ENCODE peak calls at places on chromosomes 4 and X, in four cellular contexts. S is HepG2, P is K562, D is GM12878. T is an unnamed sample.

GRCh38 chr4:107392951-107393350 is 327.1 kb downstream of the PAPSS1 start:
- DNase-seq in P (no peak), D (no peak), S (no peak), T (no peak)

GRCh38 chr4:161121451-161121850 is 1042.3 kb downstream of the FSTL5 start:
- DNase-seq in D (no peak), P (no peak), S (no peak), T (no peak)

GRCh38 chrX:79325263-79325958 is 41.7 kb downstream of the ITM2A start:
- DNase-seq in S (no peak), P (no peak), D (no peak), T (no peak)

GRCh38 chr4:71296945-71297344 is 41.9 kb upstream of the SLC4A4 start:
- DNase-seq in S (no peak), D (no peak), P (no peak), T (no peak)

GRCh38 chr4:154807042-154807630 is 26.1 kb downstream of the RBM46 start:
- DNase-seq in D (peak), S (peak), P (peak), T (no peak)

GRCh38 chr4:128386761-128387599 is 99.4 kb upstream of the PGRMC2 start:
- DNase-seq in S (no peak), P (peak), D (no peak), T (peak)

GRCh38 chrX:131821945-131822622 is 201.0 kb upstream of the STK26 start:
- DNase-seq in D (peak), S (no peak), P (no peak), T (peak)

GRCh38 chr4:81946996-81947395 is 426.8 kb downstream of the HNRNPD start:
- DNase-seq in D (no peak), S (no peak), P (no peak), T (no peak)

GRCh38 chr4:63505714-63506460 is 903.4 kb downstream of the TECRL start:
- DNase-seq in D (no peak), S (no peak), P (no peak), T (no peak)

GRCh38 chrX:86061407-86061806 is 14.0 kb upstream of the CHM start:
- DNase-seq in S (no peak), P (no peak), D (no peak), T (no peak)

GRCh38 chrX:10109695-10110094 is 47.1 kb upstream of the CLCN4 start:
- DNase-seq in S (no peak), D (no peak), P (no peak), T (no peak)

GRCh38 chrX:149830192-149830873 is 48.6 kb downstream of the MAGEA9 start:
- DNase-seq in D (peak), P (no peak), S (no peak), T (no peak)

GRCh38 chr4:67575232-67575888 is 16.8 kb downstream of the STAP1 start:
- DNase-seq in D (peak), P (peak), S (no peak), T (peak)

DNA sequence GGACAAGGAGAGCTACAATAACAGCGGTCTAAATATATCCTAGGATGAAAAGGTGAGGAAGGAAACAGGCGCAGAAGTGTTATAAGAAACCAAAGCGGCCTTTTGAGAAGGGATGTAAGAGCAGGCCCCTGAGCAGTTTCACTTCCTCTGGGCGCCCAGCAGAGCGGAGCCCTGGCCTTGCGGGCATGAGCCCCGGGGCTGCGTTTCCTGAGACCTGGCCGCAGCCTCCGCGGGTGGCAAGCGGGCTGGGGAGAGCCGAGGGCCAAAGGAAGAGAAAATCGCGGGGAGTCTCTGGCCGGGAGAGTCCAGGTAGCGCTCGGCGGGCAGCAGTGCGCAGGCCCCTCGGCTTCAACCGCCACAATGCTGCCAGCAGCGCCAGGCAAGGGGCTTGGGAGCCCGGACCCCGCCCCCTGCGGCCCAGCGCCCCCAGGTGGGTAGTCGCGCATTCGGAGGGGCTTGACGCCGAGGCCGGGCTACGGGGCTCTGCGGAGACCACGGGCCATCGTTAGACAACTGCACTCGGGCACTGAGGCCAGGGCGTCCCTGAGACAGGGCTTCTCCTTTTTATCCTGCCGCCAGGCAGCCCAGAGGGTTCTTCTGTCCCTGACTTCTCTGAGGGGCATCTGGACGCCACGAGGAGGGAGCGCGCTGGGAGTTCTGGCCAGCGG is at the start of gene BANK1:
- DNase-seq in S (peak), P (no peak), D (peak), T (no peak)
- TF ChIP-seq TARDBP in S (no peak), P (no peak), D (no peak), T (no peak)

GRCh38 chr4:165700855-165701254 is 172.2 kb upstream of the TLL1 start:
- DNase-seq in S (peak), P (no peak), D (no peak), T (peak)
- TF ChIP-seq TARDBP in S (no peak), P (no peak), D (no peak), T (no peak)

DNA sequence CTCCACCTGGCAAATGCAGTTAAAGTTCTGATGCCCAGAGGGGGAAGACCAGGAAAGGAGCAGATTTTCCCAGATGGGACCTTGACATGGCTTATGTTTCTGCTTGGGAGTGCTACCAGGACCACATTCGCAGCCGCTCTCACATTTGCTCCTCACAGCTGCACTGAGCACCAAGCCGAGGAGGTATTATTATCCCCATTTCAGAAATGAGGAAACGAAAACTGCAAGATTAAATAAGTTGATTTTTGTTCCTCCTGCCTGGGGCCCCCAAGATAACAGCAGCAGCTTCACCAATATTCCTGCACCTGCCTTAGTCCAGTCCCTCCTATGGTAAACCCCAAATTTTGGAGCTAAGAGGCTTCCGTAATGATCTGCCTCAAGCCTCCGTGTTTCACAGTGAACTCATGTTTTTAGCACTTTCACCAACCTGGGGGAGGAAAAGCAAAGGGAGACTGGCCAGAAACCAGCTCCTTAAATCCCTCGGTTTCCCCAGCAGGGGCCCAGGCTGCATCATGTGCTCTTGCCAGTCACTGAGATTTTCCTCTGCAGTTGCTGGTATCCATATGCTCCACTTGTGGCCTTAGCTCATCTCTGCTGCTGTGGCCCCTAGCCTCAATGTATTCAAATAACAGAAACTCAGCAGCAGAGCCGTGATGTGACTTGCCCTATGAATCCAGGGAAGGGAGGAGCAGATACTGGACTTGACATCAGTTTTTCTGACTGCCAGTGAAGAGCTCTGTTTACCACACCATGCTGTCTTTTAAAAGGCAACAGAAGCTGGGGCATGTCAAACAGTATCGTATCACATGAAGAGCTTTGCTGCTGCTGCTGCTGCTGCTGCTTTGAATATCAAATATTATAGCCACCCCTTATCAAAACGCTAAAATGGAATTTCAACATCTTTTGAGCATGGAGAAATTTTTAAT is 95.5 kb upstream of the KLHL13 start:
- DNase-seq in P (no peak), D (no peak), S (no peak), T (no peak)
- TF ChIP-seq TARDBP in P (no peak), D (no peak), S (no peak), T (no peak)

GRCh38 chrX:69496143-69496542 is 8.0 kb upstream of the NALF2 start:
- DNase-seq in S (no peak), P (no peak), D (no peak), T (no peak)

GRCh38 chrX:69489625-69490024 is 14.5 kb upstream of the NALF2 start:
- DNase-seq in S (no peak), P (no peak), D (no peak), T (no peak)

GRCh38 chrX:69493193-69493592 is 10.9 kb upstream of the NALF2 start:
- DNase-seq in S (peak), D (no peak), P (peak), T (peak)

DNA sequence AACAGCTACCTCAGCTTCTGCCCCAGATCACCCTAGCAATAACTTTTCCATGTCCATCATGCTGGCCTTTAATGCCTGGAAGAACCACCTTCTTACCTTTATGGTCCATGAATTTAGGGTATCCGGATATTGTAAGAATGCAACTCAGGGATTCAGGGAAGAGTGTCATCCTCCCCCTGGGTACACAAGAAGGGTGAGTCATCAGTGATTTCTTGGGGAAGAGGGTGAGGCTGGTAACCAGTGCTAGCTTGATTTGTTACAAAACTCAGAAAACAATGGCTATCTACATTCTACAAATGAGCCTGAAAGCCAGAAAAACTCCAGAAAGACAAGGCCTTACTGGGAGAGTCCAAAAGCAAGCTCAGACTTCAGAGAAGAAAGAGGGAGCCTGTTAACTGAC is 10.4 kb upstream of the NALF2 start:
- DNase-seq in D (no peak), S (no peak), P (no peak), T (no peak)
- TF ChIP-seq TARDBP in D (no peak), S (no peak), P (no peak), T (no peak)

GRCh38 chr4:58214376-58214775 is 1104.2 kb upstream of the IGFBP7 start:
- DNase-seq in D (no peak), P (no peak), S (no peak), T (no peak)
- TF ChIP-seq TARDBP in D (no peak), P (no peak), S (no peak), T (no peak)

DNA sequence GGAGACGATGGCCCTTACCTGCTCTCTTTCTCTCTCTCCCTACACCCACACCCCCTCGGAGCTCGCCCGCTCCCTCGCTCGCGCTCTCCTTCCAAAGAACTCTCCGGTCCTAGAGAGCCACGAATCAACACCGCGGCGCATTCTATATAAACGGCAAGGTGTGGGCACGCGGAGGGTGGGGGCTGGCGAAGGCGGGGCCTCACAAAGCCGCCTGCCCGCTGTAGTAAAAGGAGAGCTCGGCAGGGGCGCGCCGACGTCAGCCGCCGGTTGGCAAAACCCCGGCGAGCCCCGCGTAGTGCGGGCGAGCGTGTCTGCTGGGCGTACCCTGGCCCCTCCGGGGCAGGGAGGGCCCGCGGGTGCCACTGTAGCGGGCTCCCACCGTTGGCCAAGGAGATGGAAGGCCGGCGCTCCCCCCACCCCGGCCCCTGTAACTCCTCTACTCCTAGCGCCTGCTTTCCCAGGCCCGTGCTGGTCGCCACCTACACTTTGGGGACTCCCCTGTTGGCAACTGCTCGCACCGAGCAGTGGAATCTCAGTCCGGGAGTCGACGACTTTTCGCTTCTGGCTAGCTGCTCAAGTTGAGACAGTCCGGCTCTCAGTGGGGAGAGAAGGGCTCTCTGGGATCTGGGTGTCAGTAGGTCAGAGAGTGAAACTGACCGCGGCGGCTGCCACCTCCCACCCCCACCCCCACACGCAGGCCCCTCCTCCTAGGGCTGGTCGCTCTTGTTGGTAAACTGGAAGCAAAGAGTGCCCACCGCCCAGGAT is 325.5 kb upstream of the F9 start:
- DNase-seq in P (peak), S (no peak), D (no peak), T (peak)
- TF ChIP-seq TARDBP in P (no peak), S (no peak), D (no peak), T (no peak)

GRCh38 chr4:174045381-174045780 is 238.1 kb downstream of the FBXO8 start:
- DNase-seq in D (no peak), S (no peak), P (no peak), T (no peak)

GRCh38 chr4:174041555-174042110 is 241.8 kb downstream of the FBXO8 start:
- DNase-seq in P (no peak), D (no peak), S (no peak), T (no peak)

DNA sequence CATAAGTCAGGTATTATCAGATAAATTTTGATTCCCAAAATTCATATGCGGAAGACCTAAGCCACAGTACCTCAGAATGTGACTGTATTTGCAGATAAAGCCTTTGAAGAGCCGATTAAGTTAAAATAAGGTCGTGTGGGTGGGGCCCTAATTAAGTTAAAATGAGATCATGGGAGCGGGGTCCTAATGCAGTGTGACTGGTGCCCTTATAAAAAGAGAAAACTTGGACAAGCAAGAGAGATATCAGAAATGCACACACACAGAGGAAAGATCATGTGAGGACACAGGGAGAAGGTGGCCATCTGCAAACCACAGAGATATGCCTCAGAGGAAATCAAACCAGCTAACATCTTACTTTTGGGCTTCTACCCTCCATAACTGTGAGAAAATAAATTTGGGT is 236.1 kb downstream of the FBXO8 start:
- DNase-seq in D (no peak), P (no peak), S (no peak), T (no peak)
- TF ChIP-seq TARDBP in D (no peak), P (no peak), S (no peak), T (no peak)

GRCh38 chr4:124711469-124712416 is 789 bp downstream of the ANKRD50 start:
- DNase-seq in P (peak), S (peak), D (no peak), T (peak)

GRCh38 chr4:124710253-124710849 is 2.2 kb downstream of the ANKRD50 start:
- DNase-seq in D (no peak), S (no peak), P (no peak), T (peak)

GRCh38 chr4:124705393-124705792 is 7.1 kb downstream of the ANKRD50 start:
- DNase-seq in S (no peak), P (no peak), D (no peak), T (no peak)

GRCh38 chr4:124710911-124711310 is 1.6 kb downstream of the ANKRD50 start:
- DNase-seq in D (no peak), S (no peak), P (no peak), T (no peak)

DNA sequence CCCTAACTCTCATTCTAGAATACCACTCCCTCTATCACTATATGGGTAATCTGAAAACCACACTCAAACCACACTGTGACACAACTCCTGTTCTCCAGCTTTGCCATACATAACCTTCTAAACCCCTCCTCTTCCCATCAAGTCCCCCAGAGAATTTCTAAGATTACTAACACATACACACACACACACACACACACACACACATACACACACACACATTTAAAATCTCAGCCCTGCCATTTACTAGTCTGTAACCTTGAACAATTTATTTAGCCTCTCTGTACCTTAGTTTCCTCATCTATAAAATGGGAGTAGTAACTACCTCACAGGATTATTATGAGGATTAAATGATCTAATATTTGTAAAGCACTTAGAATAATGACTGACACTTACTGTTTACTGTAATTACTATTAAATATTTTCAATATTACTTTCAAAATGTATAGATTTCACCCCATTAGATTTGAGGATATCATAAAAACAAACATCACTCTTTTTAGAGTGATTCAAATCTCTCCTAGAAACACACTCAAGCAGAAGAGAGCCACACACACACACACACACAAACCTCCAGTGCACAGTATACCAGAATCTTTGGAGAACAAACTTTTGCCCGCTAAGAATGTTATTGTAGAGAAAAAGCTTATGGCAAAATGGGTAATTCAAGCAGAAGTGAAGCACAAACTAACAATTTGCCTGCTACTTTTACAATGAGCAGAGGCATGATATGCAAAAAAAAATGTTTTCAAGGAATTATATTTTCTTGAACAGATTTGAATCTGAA is 3.8 kb downstream of the ANKRD50 start:
- DNase-seq in P (no peak), S (no peak), D (no peak), T (no peak)
- TF ChIP-seq TARDBP in P (no peak), S (no peak), D (no peak), T (no peak)